ENCODE peak calls at places on chromosome 5, in nine cellular contexts. One of them, this sample, is unnamed.

GRCh38 chr5:17123785-17124184 is 93.6 kb upstream of the BASP1 start:
- DNase-seq in left ventricle myocardium inferior: no peak
- DNase-seq in B cell: no peak
- DNase-seq in omental fat pad: no peak
- DNase-seq in uterus: no peak
- DNase-seq in dorsolateral prefrontal cortex: no peak
- DNase-seq in glutamatergic neuron: no peak
- DNase-seq in GM10248: no peak
- DNase-seq in heart right ventricle: no peak
- DNase-seq in this sample: no peak

GRCh38 chr5:76457685-76458491 is 54.8 kb downstream of the IQGAP2 start:
- DNase-seq in left ventricle myocardium inferior: no peak
- DNase-seq in B cell: no peak
- DNase-seq in omental fat pad: no peak
- DNase-seq in uterus: no peak
- DNase-seq in dorsolateral prefrontal cortex: no peak
- DNase-seq in glutamatergic neuron: no peak
- DNase-seq in GM10248: no peak
- DNase-seq in heart right ventricle: no peak
- DNase-seq in this sample: no peak

GRCh38 chr5:14896091-14896490 is 24.5 kb upstream of the ANKH start:
- DNase-seq in left ventricle myocardium inferior: no peak
- DNase-seq in B cell: no peak
- DNase-seq in omental fat pad: no peak
- DNase-seq in uterus: no peak
- DNase-seq in dorsolateral prefrontal cortex: no peak
- DNase-seq in glutamatergic neuron: no peak
- DNase-seq in GM10248: no peak
- DNase-seq in heart right ventricle: no peak
- DNase-seq in this sample: no peak

GRCh38 chr5:111259636-111260035 is 35.5 kb downstream of the CAMK4 start:
- DNase-seq in left ventricle myocardium inferior: no peak
- DNase-seq in B cell: no peak
- DNase-seq in omental fat pad: no peak
- DNase-seq in uterus: no peak
- DNase-seq in dorsolateral prefrontal cortex: no peak
- DNase-seq in glutamatergic neuron: no peak
- DNase-seq in GM10248: no peak
- DNase-seq in heart right ventricle: no peak
- DNase-seq in this sample: no peak

GRCh38 chr5:12645582-12645981 is 741.3 kb upstream of the CTNND2 start:
- DNase-seq in left ventricle myocardium inferior: no peak
- DNase-seq in B cell: no peak
- DNase-seq in omental fat pad: no peak
- DNase-seq in uterus: no peak
- DNase-seq in dorsolateral prefrontal cortex: no peak
- DNase-seq in glutamatergic neuron: no peak
- DNase-seq in GM10248: no peak
- DNase-seq in heart right ventricle: no peak
- DNase-seq in this sample: no peak

GRCh38 chr5:175484322-175484721 is 6.0 kb downstream of the SFXN1 start:
- DNase-seq in left ventricle myocardium inferior: no peak
- DNase-seq in B cell: no peak
- DNase-seq in omental fat pad: no peak
- DNase-seq in uterus: no peak
- DNase-seq in dorsolateral prefrontal cortex: no peak
- DNase-seq in glutamatergic neuron: no peak
- DNase-seq in GM10248: no peak
- DNase-seq in heart right ventricle: no peak
- DNase-seq in this sample: no peak

GRCh38 chr5:179271821-179272325 is 73.4 kb downstream of the ADAMTS2 start:
- DNase-seq in left ventricle myocardium inferior: no peak
- DNase-seq in B cell: no peak
- DNase-seq in omental fat pad: no peak
- DNase-seq in uterus: peak; percentile 19
- DNase-seq in dorsolateral prefrontal cortex: no peak
- DNase-seq in glutamatergic neuron: no peak
- DNase-seq in GM10248: no peak
- DNase-seq in heart right ventricle: no peak
- DNase-seq in this sample: no peak

GRCh38 chr5:151483647-151484046 is 36.2 kb downstream of the SLC36A1 start:
- DNase-seq in left ventricle myocardium inferior: no peak
- DNase-seq in B cell: no peak
- DNase-seq in omental fat pad: no peak
- DNase-seq in uterus: no peak
- DNase-seq in dorsolateral prefrontal cortex: no peak
- DNase-seq in glutamatergic neuron: no peak
- DNase-seq in GM10248: no peak
- DNase-seq in heart right ventricle: no peak
- DNase-seq in this sample: no peak

GRCh38 chr5:173165193-173165988 is 21.1 kb downstream of the BNIP1 start:
- DNase-seq in left ventricle myocardium inferior: peak; percentile 32
- DNase-seq in B cell: no peak
- DNase-seq in omental fat pad: no peak
- DNase-seq in uterus: no peak
- DNase-seq in dorsolateral prefrontal cortex: no peak
- DNase-seq in glutamatergic neuron: no peak
- DNase-seq in GM10248: no peak
- DNase-seq in heart right ventricle: peak; percentile 31
- DNase-seq in this sample: no peak

GRCh38 chr5:106680330-106680729 is 990.4 kb downstream of the EFNA5 start:
- DNase-seq in left ventricle myocardium inferior: no peak
- DNase-seq in B cell: no peak
- DNase-seq in omental fat pad: no peak
- DNase-seq in uterus: no peak
- DNase-seq in dorsolateral prefrontal cortex: no peak
- DNase-seq in glutamatergic neuron: no peak
- DNase-seq in GM10248: no peak
- DNase-seq in heart right ventricle: no peak
- DNase-seq in this sample: no peak

GRCh38 chr5:82347213-82347947 is 69.2 kb upstream of the RPS23 start:
- DNase-seq in left ventricle myocardium inferior: peak; percentile 25
- DNase-seq in B cell: no peak
- DNase-seq in omental fat pad: no peak
- DNase-seq in uterus: peak; percentile 36
- DNase-seq in dorsolateral prefrontal cortex: peak; percentile 53
- DNase-seq in glutamatergic neuron: peak; percentile 31
- DNase-seq in GM10248: no peak
- DNase-seq in heart right ventricle: no peak
- DNase-seq in this sample: no peak

GRCh38 chr5:142864293-142865260 is 94.4 kb downstream of the ARHGAP26 start:
- DNase-seq in left ventricle myocardium inferior: no peak
- DNase-seq in B cell: no peak
- DNase-seq in omental fat pad: no peak
- DNase-seq in uterus: no peak
- DNase-seq in dorsolateral prefrontal cortex: no peak
- DNase-seq in glutamatergic neuron: no peak
- DNase-seq in GM10248: no peak
- DNase-seq in heart right ventricle: no peak
- DNase-seq in this sample: no peak

GRCh38 chr5:122741681-122742080 is 33.2 kb upstream of the SNX2 start:
- DNase-seq in left ventricle myocardium inferior: no peak
- DNase-seq in B cell: no peak
- DNase-seq in omental fat pad: no peak
- DNase-seq in uterus: no peak
- DNase-seq in dorsolateral prefrontal cortex: no peak
- DNase-seq in glutamatergic neuron: no peak
- DNase-seq in GM10248: no peak
- DNase-seq in heart right ventricle: no peak
- DNase-seq in this sample: no peak

GRCh38 chr5:172127581-172127980 is 60.4 kb downstream of the STK10 start:
- DNase-seq in left ventricle myocardium inferior: no peak
- DNase-seq in B cell: no peak
- DNase-seq in omental fat pad: no peak
- DNase-seq in uterus: no peak
- DNase-seq in dorsolateral prefrontal cortex: no peak
- DNase-seq in glutamatergic neuron: no peak
- DNase-seq in GM10248: no peak
- DNase-seq in heart right ventricle: no peak
- DNase-seq in this sample: no peak

GRCh38 chr5:12636209-12636608 is 732.0 kb upstream of the CTNND2 start:
- DNase-seq in left ventricle myocardium inferior: no peak
- DNase-seq in B cell: no peak
- DNase-seq in omental fat pad: no peak
- DNase-seq in uterus: no peak
- DNase-seq in dorsolateral prefrontal cortex: no peak
- DNase-seq in glutamatergic neuron: no peak
- DNase-seq in GM10248: no peak
- DNase-seq in heart right ventricle: no peak
- DNase-seq in this sample: no peak

GRCh38 chr5:8843766-8844165 is 702.1 kb downstream of the SEMA5A start:
- DNase-seq in left ventricle myocardium inferior: peak; percentile 31
- DNase-seq in B cell: no peak
- DNase-seq in omental fat pad: no peak
- DNase-seq in uterus: no peak
- DNase-seq in dorsolateral prefrontal cortex: no peak
- DNase-seq in glutamatergic neuron: peak; percentile 62
- DNase-seq in GM10248: no peak
- DNase-seq in heart right ventricle: no peak
- DNase-seq in this sample: no peak

GRCh38 chr5:132205385-132206125 is 22.1 kb downstream of the P4HA2 start:
- DNase-seq in left ventricle myocardium inferior: peak; percentile 41
- DNase-seq in B cell: no peak
- DNase-seq in omental fat pad: peak; percentile 7
- DNase-seq in uterus: no peak
- DNase-seq in dorsolateral prefrontal cortex: no peak
- DNase-seq in glutamatergic neuron: peak; percentile 56
- DNase-seq in GM10248: peak; percentile 32
- DNase-seq in heart right ventricle: no peak
- DNase-seq in this sample: no peak

GRCh38 chr5:657570-657969 is 35.6 kb downstream of the TPPP start:
- DNase-seq in left ventricle myocardium inferior: no peak
- DNase-seq in B cell: no peak
- DNase-seq in omental fat pad: no peak
- DNase-seq in uterus: no peak
- DNase-seq in dorsolateral prefrontal cortex: no peak
- DNase-seq in glutamatergic neuron: no peak
- DNase-seq in GM10248: no peak
- DNase-seq in heart right ventricle: no peak
- DNase-seq in this sample: no peak

GRCh38 chr5:32323741-32324140 is 11.0 kb upstream of the MTMR12 start:
- DNase-seq in left ventricle myocardium inferior: no peak
- DNase-seq in B cell: no peak
- DNase-seq in omental fat pad: no peak
- DNase-seq in uterus: no peak
- DNase-seq in dorsolateral prefrontal cortex: no peak
- DNase-seq in glutamatergic neuron: no peak
- DNase-seq in GM10248: no peak
- DNase-seq in heart right ventricle: no peak
- DNase-seq in this sample: no peak

GRCh38 chr5:141910271-141910673 is 13.4 kb upstream of the DELE1 start:
- DNase-seq in left ventricle myocardium inferior: no peak
- DNase-seq in B cell: no peak
- DNase-seq in omental fat pad: no peak
- DNase-seq in uterus: no peak
- DNase-seq in dorsolateral prefrontal cortex: no peak
- DNase-seq in glutamatergic neuron: no peak
- DNase-seq in GM10248: no peak
- DNase-seq in heart right ventricle: no peak
- DNase-seq in this sample: no peak

DNA sequence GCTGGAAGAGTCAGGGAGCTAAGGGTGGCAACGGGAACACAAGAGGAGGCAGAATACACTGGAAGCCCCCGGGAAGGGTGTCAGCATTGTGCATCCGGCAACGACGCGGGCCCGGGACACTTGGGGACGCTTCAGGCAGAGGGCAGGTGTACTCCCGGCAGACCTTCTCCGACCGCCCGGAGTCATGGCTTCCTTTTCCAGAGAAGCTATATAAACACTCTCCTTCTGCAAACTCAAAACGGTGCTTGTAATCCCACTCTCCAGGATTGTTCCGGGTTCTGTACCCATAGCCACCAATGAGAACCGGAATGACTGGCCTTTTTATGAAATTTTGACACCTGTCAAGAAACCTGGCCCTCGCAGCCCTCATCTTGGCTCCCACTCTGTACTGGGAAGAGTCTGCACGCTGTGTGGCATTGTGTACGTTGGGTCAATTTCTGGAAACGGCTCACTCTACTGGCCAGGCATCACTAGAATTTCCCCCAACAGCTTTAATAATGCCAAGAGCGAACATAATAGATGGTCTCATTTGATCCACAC is 462 bp upstream of the MCC start:
- DNase-seq in left ventricle myocardium inferior: no peak
- DNase-seq in B cell: no peak
- DNase-seq in omental fat pad: no peak
- DNase-seq in uterus: no peak
- DNase-seq in dorsolateral prefrontal cortex: no peak
- DNase-seq in glutamatergic neuron: no peak
- DNase-seq in GM10248: no peak
- DNase-seq in heart right ventricle: no peak
- DNase-seq in this sample: no peak
- TF ChIP-seq CTCF in left ventricle myocardium inferior: no peak
- TF ChIP-seq CTCF in B cell: no peak
- TF ChIP-seq CTCF in omental fat pad: no peak
- TF ChIP-seq CTCF in uterus: no peak
- TF ChIP-seq CTCF in dorsolateral prefrontal cortex: no peak
- TF ChIP-seq CTCF in glutamatergic neuron: no peak
- TF ChIP-seq CTCF in GM10248: no peak
- TF ChIP-seq CTCF in heart right ventricle: no peak
- TF ChIP-seq CTCF in this sample: no peak

GRCh38 chr5:73312146-73312871 is 136.3 kb downstream of the FOXD1 start:
- DNase-seq in left ventricle myocardium inferior: no peak
- DNase-seq in B cell: no peak
- DNase-seq in omental fat pad: no peak
- DNase-seq in uterus: no peak
- DNase-seq in dorsolateral prefrontal cortex: no peak
- DNase-seq in glutamatergic neuron: no peak
- DNase-seq in GM10248: no peak
- DNase-seq in heart right ventricle: no peak
- DNase-seq in this sample: no peak
- TF ChIP-seq CTCF in left ventricle myocardium inferior: no peak
- TF ChIP-seq CTCF in B cell: no peak
- TF ChIP-seq CTCF in omental fat pad: no peak
- TF ChIP-seq CTCF in uterus: no peak
- TF ChIP-seq CTCF in dorsolateral prefrontal cortex: no peak
- TF ChIP-seq CTCF in glutamatergic neuron: no peak
- TF ChIP-seq CTCF in GM10248: no peak
- TF ChIP-seq CTCF in heart right ventricle: no peak
- TF ChIP-seq CTCF in this sample: no peak

DNA sequence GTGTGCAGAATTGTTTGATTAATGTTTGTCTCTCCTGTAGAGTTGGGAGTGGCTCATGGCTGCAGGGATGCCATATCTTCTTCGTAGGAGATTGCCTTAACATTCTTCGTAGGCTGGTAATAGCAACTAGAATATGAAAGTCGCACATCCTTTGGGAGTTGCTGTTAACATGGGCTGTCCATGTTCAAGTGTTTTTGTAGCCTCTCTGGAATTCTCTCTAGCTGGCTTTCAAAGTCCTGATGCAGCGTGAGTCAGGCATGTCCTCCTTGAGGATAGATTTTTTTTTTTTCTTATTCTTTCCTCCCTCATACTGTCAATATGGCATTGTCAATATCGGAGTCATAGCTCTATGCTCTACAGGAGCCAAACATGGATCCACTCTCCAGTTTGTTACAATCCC is 494.8 kb upstream of the WWC1 start:
- DNase-seq in left ventricle myocardium inferior: no peak
- DNase-seq in B cell: no peak
- DNase-seq in omental fat pad: no peak
- DNase-seq in uterus: no peak
- DNase-seq in dorsolateral prefrontal cortex: no peak
- DNase-seq in glutamatergic neuron: no peak
- DNase-seq in GM10248: no peak
- DNase-seq in heart right ventricle: no peak
- DNase-seq in this sample: no peak
- TF ChIP-seq CTCF in left ventricle myocardium inferior: no peak
- TF ChIP-seq CTCF in B cell: no peak
- TF ChIP-seq CTCF in omental fat pad: no peak
- TF ChIP-seq CTCF in uterus: no peak
- TF ChIP-seq CTCF in dorsolateral prefrontal cortex: no peak
- TF ChIP-seq CTCF in glutamatergic neuron: no peak
- TF ChIP-seq CTCF in GM10248: no peak
- TF ChIP-seq CTCF in heart right ventricle: no peak
- TF ChIP-seq CTCF in this sample: no peak

GRCh38 chr5:181173027-181173419 is 25.6 kb downstream of the OR2V2 start:
- DNase-seq in left ventricle myocardium inferior: no peak
- DNase-seq in B cell: no peak
- DNase-seq in omental fat pad: no peak
- DNase-seq in uterus: no peak
- DNase-seq in dorsolateral prefrontal cortex: no peak
- DNase-seq in glutamatergic neuron: no peak
- DNase-seq in GM10248: peak; percentile 40
- DNase-seq in heart right ventricle: no peak
- DNase-seq in this sample: no peak
- TF ChIP-seq CTCF in left ventricle myocardium inferior: no peak
- TF ChIP-seq CTCF in B cell: peak; percentile 18
- TF ChIP-seq CTCF in omental fat pad: no peak
- TF ChIP-seq CTCF in uterus: peak; percentile 12
- TF ChIP-seq CTCF in dorsolateral prefrontal cortex: no peak
- TF ChIP-seq CTCF in glutamatergic neuron: no peak
- TF ChIP-seq CTCF in GM10248: no peak
- TF ChIP-seq CTCF in heart right ventricle: peak; percentile 28
- TF ChIP-seq CTCF in this sample: peak; percentile 28